ENCODE peak calls at places on chromosomes 5 and 9, in eight cellular contexts. L is activated CD4-positive, alpha-beta memory T cell treated with anti-CD3 and anti-CD28 coated beads, Interleukin-2, amount 10 ng/mL, durations not matched to agents 7 days and 5 days; Y is HuH-7; W is AG10803; K is IMR-90; X is pancreas; O is PC-3; E is activated naive CD8-positive, alpha-beta T cell treated with anti-CD3 and anti-CD28 coated beads, Interleukin-2, amount 50 U/mL, for 24 hours. D is an unnamed sample.

GRCh38 chr5:39520232-39520572 is 95.4 kb upstream of the DAB2 start:
- DNase-seq in L (no peak), Y (no peak), W (peak), K (peak), X (no peak), O (peak), E (no peak), D (no peak)

GRCh38 chr9:9603345-9603744 is 1009.5 kb downstream of the PTPRD start:
- DNase-seq in L (no peak), Y (no peak), W (no peak), K (no peak), X (no peak), O (no peak), E (no peak), D (no peak)

GRCh38 chr5:120139039-120139438 is 325.1 kb upstream of the PRR16 start:
- DNase-seq in L (no peak), Y (peak), W (peak), K (peak), X (no peak), O (peak), E (no peak), D (peak)

GRCh38 chr9:127965953-127966352 is 14.8 kb downstream of the EEIG1 start:
- DNase-seq in L (no peak), Y (no peak), W (no peak), K (no peak), X (no peak), O (no peak), E (no peak), D (no peak)

GRCh38 chr9:134698587-134699342 is 57.2 kb downstream of the COL5A1 start:
- DNase-seq in L (peak), Y (peak), W (peak), K (peak), X (peak), O (peak), E (peak), D (peak)

GRCh38 chr5:145483211-145483610 is 351.9 kb downstream of the PRELID2 start:
- DNase-seq in L (no peak), Y (no peak), W (peak), K (peak), X (no peak), O (peak), E (no peak), D (no peak)

GRCh38 chr5:95870105-95870672 is 47.7 kb upstream of the GLRX start:
- DNase-seq in L (peak), Y (no peak), W (no peak), K (peak), X (no peak), O (peak), E (peak), D (no peak)

GRCh38 chr5:1896602-1897376 is 14.1 kb upstream of the IRX4 start:
- DNase-seq in L (no peak), Y (no peak), W (no peak), K (no peak), X (no peak), O (no peak), E (no peak), D (no peak)

GRCh38 chr5:36393656-36394438 is 92.1 kb upstream of the RANBP3L start:
- DNase-seq in L (no peak), Y (no peak), W (no peak), K (no peak), X (no peak), O (peak), E (no peak), D (no peak)

GRCh38 chr5:39197556-39197955 is 21.8 kb downstream of the FYB1 start:
- DNase-seq in L (peak), Y (no peak), W (no peak), K (no peak), X (no peak), O (no peak), E (peak), D (no peak)

GRCh38 chr5:124114911-124115310 is 602.9 kb downstream of the CSNK1G3 start:
- DNase-seq in L (no peak), Y (no peak), W (no peak), K (no peak), X (no peak), O (no peak), E (no peak), D (no peak)

D was measured in NCI-H460.